ENCODE peak calls at places on chromosomes 1 and 21, in ten cellular contexts. A, E, C, F, B, U, R, G, I and J are unnamed samples. For H3K4me1, the result is how much of the 10 kb centered on the place peaks cover.

GRCh38 chr1:99737016-99737415 is 29.4 kb downstream of the FRRS1 start:
- DNase-seq in I (peak), E (peak), R (peak), G (peak), U (no peak), C (no peak), F (no peak), A (no peak), B (no peak), J (no peak)

GRCh38 chr1:118116909-118117308 is 68.1 kb downstream of the SPAG17 start:
- DNase-seq in E (no peak), A (no peak), B (no peak), U (no peak), F (no peak), C (no peak), G (no peak), I (no peak), R (no peak), J (no peak)

GRCh38 chr1:47313915-47314664 is at the start of gene STIL:
- DNase-seq in C (peak), B (peak), G (peak), F (peak), I (peak), A (peak), R (peak), E (peak), U (peak), J (peak)

GRCh38 chr1:2547210-2548067 is 8.7 kb upstream of the TNFRSF14 start:
- DNase-seq in F (no peak), E (peak), A (no peak), B (no peak), C (no peak), U (no peak), I (no peak), G (no peak), R (peak), J (no peak)

GRCh38 chr1:233075045-233075444 is 124.6 kb downstream of the NTPCR start:
- DNase-seq in F (no peak), E (peak), I (no peak), C (no peak), A (no peak), G (no peak), R (no peak), U (no peak), B (no peak), J (no peak)

GRCh38 chr1:111959436-111959835 is 30.0 kb downstream of the KCND3 start:
- DNase-seq in B (no peak), F (no peak), E (no peak), R (no peak), A (no peak), C (no peak), G (no peak), I (no peak), U (no peak), J (no peak)

GRCh38 chr21:45401054-45401518 is 3.9 kb upstream of the COL18A1 start:
- DNase-seq in B (no peak), R (no peak), F (no peak), U (no peak), G (no peak), I (no peak), E (peak), C (no peak), A (no peak), J (no peak)

GRCh38 chr1:164637461-164638375 is 78.7 kb downstream of the PBX1 start:
- DNase-seq in F (no peak), I (peak), R (no peak), B (no peak), U (peak), G (no peak), E (peak), A (peak), C (no peak), J (peak)

GRCh38 chr1:188140958-188141357 is 1312.2 kb downstream of the PLA2G4A start:
- DNase-seq in I (no peak), G (no peak), A (no peak), R (no peak), U (no peak), F (no peak), C (no peak), B (no peak), E (no peak), J (no peak)

GRCh38 chr1:38013027-38013588 is 574 bp downstream of the UTP11 start:
- DNase-seq in C (no peak), R (no peak), G (peak), I (no peak), A (no peak), U (no peak), B (no peak), F (no peak), E (peak), J (no peak)

GRCh38 chr1:53069663-53070327 is 7.8 kb downstream of the PODN start:
- DNase-seq in F (peak), U (peak), C (no peak), G (no peak), E (no peak), A (peak), R (no peak), I (peak), B (peak), J (peak)

GRCh38 chr1:27621067-27621920 is 13.7 kb downstream of the FGR start:
- DNase-seq in A (peak), B (no peak), U (no peak), F (no peak), C (no peak), R (no peak), G (no peak), E (peak), I (no peak), J (no peak)

GRCh38 chr1:61337037-61337436 is 254.7 kb downstream of the NFIA start:
- DNase-seq in C (no peak), F (no peak), G (peak), E (peak), B (no peak), R (no peak), U (no peak), A (no peak), I (no peak), J (no peak)

GRCh38 chr1:11701551-11701961 is 10.0 kb downstream of the DRAXIN start:
- DNase-seq in R (peak), I (peak), E (peak), U (no peak), B (no peak), A (no peak), F (no peak), C (no peak), G (no peak), J (no peak)

GRCh38 chr1:224368409-224368808 is 11.7 kb downstream of the CNIH4 start:
- DNase-seq in R (no peak), G (no peak), A (no peak), C (no peak), U (no peak), E (peak), F (no peak), B (no peak), I (no peak), J (no peak)

GRCh38 chr1:198156745-198157240 is at the start of gene NEK7:
- DNase-seq in F (peak), B (peak), E (peak), U (peak), I (peak), A (peak), G (peak), R (peak), C (no peak), J (peak)

GRCh38 chr1:39776400-39776713 is 5.2 kb upstream of the OXCT2 start:
- DNase-seq in I (no peak), R (no peak), A (peak), G (no peak), B (no peak), C (no peak), E (no peak), U (peak), F (no peak), J (no peak)

GRCh38 chr1:235160395-235160964 is 570 bp downstream of the RBM34 start:
- DNase-seq in E (peak), G (peak), U (no peak), B (no peak), F (no peak), A (no peak), I (no peak), C (no peak), R (no peak), J (no peak)

GRCh38 chr1:209456878-209457277 is 126.6 kb upstream of the CAMK1G start:
- DNase-seq in F (no peak), U (no peak), E (peak), C (no peak), I (no peak), B (no peak), R (no peak), G (no peak), A (no peak), J (no peak)

DNA sequence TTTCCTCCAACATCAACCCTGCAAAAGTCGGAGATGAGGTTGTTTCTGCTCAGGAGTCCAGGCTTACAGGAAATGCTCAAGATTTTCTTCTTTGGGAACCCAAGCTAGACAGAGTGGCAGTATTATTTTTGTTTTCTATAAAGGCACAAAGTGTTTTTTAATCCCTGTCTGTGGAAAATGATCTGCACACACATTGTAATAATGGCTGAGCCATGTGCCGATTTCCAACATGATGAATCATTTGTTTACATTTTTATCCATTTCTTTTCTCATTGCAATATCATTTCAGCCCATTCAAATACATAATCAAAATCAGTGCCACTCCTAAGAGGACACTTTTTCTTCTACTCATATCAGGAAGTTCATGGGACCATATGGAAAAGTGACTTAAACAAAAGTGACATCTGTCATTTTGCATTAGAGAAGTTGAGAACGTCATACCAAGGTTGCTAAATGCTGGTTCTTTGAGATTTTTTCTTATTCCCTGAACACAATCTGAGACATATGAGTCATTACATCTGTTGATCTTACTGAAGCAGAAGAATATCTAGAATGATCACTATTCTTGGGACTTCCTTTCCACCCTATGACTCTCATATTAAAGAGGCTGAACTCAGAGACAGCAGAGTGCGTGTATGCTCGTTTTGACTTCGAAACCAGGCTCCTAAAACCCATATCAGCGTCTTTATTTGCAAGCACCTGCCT is 44.9 kb downstream of the ACTA1 start:
- DNase-seq in U (no peak), E (peak), R (no peak), G (no peak), I (no peak), B (no peak), A (no peak), C (no peak), F (no peak), J (no peak)
- H3K4me3 ChIP-seq in U (no peak), E (no peak), R (no peak), G (no peak), I (no peak), B (no peak), A (no peak), C (no peak), F (no peak), J (no peak)

GRCh38 chr1:3746784-3747521 is 5.3 kb upstream of the CCDC27 start:
- DNase-seq in C (peak), G (peak), E (peak), B (peak), A (peak), I (peak), U (peak), R (peak), F (peak), J (peak)

GRCh38 chr1:3745071-3745470 is 7.2 kb upstream of the CCDC27 start:
- DNase-seq in I (no peak), C (no peak), U (no peak), R (no peak), B (no peak), E (no peak), F (no peak), G (no peak), A (peak), J (no peak)

GRCh38 chr1:3747522-3747848 is 4.8 kb upstream of the CCDC27 start:
- DNase-seq in G (no peak), E (no peak), B (no peak), F (no peak), C (no peak), U (no peak), A (no peak), I (no peak), R (no peak), J (no peak)

GRCh38 chr1:3745590-3746381 is 6.5 kb upstream of the CCDC27 start:
- DNase-seq in G (no peak), E (peak), A (peak), R (no peak), C (no peak), B (no peak), U (no peak), F (no peak), I (no peak), J (no peak)

DNA sequence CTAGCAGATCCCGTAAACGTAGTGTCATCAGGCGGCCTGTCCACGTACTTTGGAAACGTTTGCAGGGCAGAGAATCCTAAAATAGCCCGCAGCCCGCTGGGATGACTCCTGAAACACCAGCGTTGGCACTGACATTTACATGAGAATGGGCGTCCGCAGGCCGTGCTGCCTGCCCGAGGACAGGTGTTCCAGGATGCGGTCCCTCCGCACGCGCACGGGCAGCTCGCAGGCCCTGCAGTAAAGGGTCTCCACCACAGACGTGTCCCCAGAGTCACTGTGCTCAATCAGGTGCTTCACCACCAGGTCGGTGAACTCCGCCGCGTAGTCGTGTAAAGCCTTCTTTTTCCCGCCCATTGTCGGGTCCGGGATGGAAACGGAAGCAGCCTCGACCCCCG is 5.9 kb upstream of the CCDC27 start:
- DNase-seq in C (no peak), G (peak), F (no peak), U (no peak), E (peak), I (no peak), B (no peak), A (no peak), R (peak), J (no peak)
- H3K27ac ChIP-seq in C (peak), G (no peak), F (no peak), U (peak), E (no peak), I (no peak), B (peak), A (no peak), R (no peak), J (peak)

DNA sequence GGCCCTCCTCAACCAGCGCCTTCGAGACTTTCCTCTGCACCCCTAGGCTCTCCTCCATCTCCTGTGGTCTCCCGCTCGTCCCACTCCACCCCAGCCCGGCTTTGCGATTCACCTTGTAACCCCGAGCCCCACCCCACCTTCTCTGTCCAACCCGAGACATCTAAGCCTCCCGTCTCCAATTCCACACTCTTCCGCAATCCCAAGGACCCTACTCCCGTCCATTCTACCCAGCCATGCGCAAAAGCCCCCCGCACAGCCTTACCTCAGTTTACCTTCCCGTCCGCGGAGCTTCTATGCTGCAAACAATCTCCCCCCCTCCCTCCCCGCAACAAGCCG is 174 bp downstream of the SH3BP5L start:
- DNase-seq in B (no peak), E (no peak), R (no peak), G (no peak), A (no peak), C (no peak), F (no peak), U (no peak), I (no peak), J (no peak)
- H3K4me1 ChIP-seq in B (under half), E (half or more), R (under half), G (under half), A (under half), C (half or more), F (under half), U (under half), I (under half), J (half or more)

GRCh38 chr1:1231400-1232223 is at the start of gene SDF4:
- DNase-seq in I (peak), C (peak), B (peak), U (peak), G (peak), A (peak), R (peak), E (peak), F (peak), J (peak)

GRCh38 chr1:1232801-1233566 is 947 bp downstream of the B3GALT6 start:
- DNase-seq in B (no peak), F (no peak), G (no peak), C (no peak), I (no peak), E (no peak), A (no peak), U (no peak), R (no peak), J (no peak)

GRCh38 chr1:1230656-1231399 is 973 bp downstream of the SDF4 start:
- DNase-seq in I (peak), E (peak), R (no peak), F (no peak), A (no peak), G (no peak), C (no peak), B (no peak), U (no peak), J (no peak)

GRCh38 chr1:1233567-1233892 is 1.5 kb downstream of the B3GALT6 start:
- DNase-seq in G (no peak), I (no peak), C (no peak), A (no peak), U (no peak), F (no peak), R (no peak), E (no peak), B (no peak), J (no peak)

DNA sequence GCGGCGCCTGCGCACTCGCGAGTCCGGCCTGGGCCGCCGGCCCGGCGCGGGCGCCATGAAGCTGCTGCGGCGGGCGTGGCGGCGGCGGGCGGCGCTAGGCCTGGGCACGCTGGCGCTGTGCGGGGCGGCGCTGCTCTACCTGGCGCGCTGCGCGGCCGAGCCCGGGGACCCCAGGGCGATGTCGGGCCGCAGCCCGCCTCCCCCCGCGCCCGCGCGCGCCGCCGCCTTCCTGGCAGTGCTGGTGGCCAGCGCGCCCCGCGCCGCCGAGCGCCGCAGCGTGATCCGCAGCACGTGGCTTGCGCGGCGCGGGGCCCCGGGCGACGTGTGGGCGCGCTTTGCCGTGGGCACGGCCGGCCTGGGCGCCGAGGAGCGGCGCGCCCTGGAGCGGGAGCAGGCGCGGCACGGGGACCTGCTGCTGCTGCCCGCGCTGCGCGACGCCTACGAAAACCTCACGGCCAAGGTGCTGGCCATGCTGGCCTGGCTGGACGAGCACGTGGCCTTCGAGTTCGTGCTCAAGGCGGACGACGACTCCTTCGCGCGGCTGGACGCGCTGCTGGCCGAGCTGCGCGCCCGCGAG is at the start of gene B3GALT6:
- DNase-seq in R (no peak), F (no peak), C (no peak), E (no peak), U (no peak), B (no peak), A (no peak), I (no peak), G (peak), J (no peak)
- H3K4me3 ChIP-seq in R (peak), F (peak), C (peak), E (peak), U (peak), B (peak), A (peak), I (peak), G (peak), J (peak)

GRCh38 chr1:30305061-30305460 is 418.3 kb downstream of the MATN1 start:
- DNase-seq in G (no peak), U (no peak), A (no peak), I (no peak), R (no peak), B (no peak), F (no peak), E (no peak), C (peak), J (no peak)

GRCh38 chr1:30305519-30305918 is 417.9 kb downstream of the MATN1 start:
- DNase-seq in C (peak), B (no peak), G (no peak), I (no peak), E (no peak), A (no peak), U (no peak), F (peak), R (no peak), J (no peak)

GRCh38 chr1:30303387-30303786 is 420.0 kb downstream of the MATN1 start:
- DNase-seq in U (no peak), G (no peak), A (no peak), F (no peak), B (no peak), C (peak), E (no peak), I (no peak), R (no peak), J (no peak)

GRCh38 chr1:30302808-30303310 is 420.5 kb downstream of the MATN1 start:
- DNase-seq in U (no peak), E (no peak), C (peak), G (no peak), I (no peak), A (no peak), B (no peak), F (peak), R (no peak), J (no peak)

DNA sequence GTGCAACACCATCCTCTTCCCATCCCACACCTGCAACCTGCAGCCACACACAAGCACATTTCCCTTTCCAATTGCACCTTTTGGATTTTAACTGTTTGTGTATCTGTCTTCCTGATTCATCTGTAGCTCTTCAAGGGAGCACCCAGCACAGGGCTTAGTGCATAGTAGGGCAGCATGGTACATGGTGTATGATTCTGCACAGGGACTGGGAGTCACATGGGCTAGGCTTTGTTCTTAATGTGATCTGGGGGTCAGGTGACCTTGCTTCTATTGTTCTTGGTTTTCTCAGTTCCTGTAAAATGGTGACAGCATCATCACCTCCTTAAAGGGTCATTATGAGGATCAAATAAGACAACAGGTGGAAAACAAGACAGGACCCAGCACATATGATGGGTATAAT is 419.3 kb downstream of the MATN1 start:
- DNase-seq in F (no peak), B (no peak), R (no peak), G (no peak), U (no peak), E (no peak), C (no peak), I (no peak), A (no peak), J (no peak)
- H3K27ac ChIP-seq in F (no peak), B (no peak), R (no peak), G (no peak), U (no peak), E (no peak), C (no peak), I (no peak), A (no peak), J (no peak)